ENCODE peak calls at places on chromosome 7, in five cellular contexts. U is fibroblast of lung, D is MCF 10A, G is A549, I is chondrocyte. L is an unnamed sample.

GRCh38 chr7:47380325-47381131 is 201.4 kb downstream of the TNS3 start:
- DNase-seq in U (peak), G (no peak), I (no peak), D (no peak), L (peak)

GRCh38 chr7:141511370-141512335 is 39.6 kb upstream of the AGK start:
- DNase-seq in I (peak), D (no peak), G (no peak), U (no peak), L (no peak)

GRCh38 chr7:151888716-151889115 is 11.8 kb upstream of the PRKAG2 start:
- DNase-seq in G (no peak), D (no peak), I (no peak), U (no peak), L (no peak)

GRCh38 chr7:35604595-35604994 is 90.3 kb downstream of the HERPUD2 start:
- DNase-seq in I (no peak), D (no peak), G (no peak), U (no peak), L (no peak)

GRCh38 chr7:157299613-157300405 is 37.0 kb upstream of the DNAJB6 start:
- DNase-seq in G (peak), D (peak), U (peak), I (no peak), L (no peak)

GRCh38 chr7:107387077-107387476 is 82.8 kb upstream of the GPR22 start:
- DNase-seq in D (no peak), G (no peak), U (peak), I (peak), L (no peak)

GRCh38 chr7:151223728-151224127 is 3.3 kb downstream of the ABCF2 start:
- DNase-seq in G (no peak), D (no peak), U (no peak), I (no peak), L (no peak)

GRCh38 chr7:2405601-2406345 is 2.4 kb downstream of the CHST12 start:
- DNase-seq in G (no peak), I (no peak), U (no peak), D (no peak), L (no peak)

GRCh38 chr7:44057849-44058758 is 7.3 kb downstream of the PGAM2 start:
- DNase-seq in D (no peak), G (no peak), U (no peak), I (peak), L (peak)
- TF ChIP-seq CTCF in D (no peak), G (no peak), U (no peak), I (no peak), L (no peak)

DNA sequence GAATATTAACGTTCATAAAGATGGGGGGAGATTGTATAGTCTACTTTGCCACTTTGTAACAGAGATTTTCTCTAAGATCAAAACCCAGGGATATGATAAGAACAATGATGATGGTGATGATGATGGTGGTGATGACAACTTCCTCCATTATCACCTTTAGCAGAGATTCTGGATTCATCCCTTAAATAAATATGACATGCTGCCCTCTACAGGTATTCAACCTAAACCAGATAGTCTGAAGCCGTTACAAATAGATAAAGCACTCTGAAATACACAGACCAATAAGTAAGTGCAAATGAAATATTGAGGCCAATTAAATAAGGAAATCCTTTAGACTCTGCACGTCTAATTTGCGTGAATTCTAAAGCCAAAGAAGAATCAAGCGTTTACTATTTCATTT is 211.5 kb downstream of the CREB5 start:
- DNase-seq in G (no peak), U (no peak), I (no peak), D (peak), L (peak)
- TF ChIP-seq CTCF in G (peak), U (no peak), I (peak), D (peak), L (peak)

DNA sequence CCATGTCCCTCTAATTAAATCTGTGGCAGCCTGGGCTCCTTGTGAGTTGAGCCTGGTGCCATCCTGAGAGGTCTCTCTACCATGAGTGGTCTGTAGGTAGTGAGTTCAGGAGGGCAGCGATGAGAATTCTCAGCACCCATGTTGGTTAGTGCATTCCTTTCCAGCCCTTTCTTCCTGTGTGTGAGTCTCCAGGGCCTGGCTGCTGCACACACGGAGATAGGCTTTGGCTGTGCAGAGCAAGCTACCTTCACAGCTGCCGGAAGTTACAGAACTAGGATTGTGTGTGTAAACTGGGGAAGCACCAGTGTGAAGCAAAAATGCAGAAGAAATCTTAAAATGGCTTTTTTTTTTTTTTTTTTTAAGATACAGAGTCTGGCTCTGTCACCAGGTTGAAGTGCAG is 358.6 kb downstream of the PAXIP1 start:
- DNase-seq in D (no peak), G (no peak), U (peak), I (no peak), L (no peak)
- TF ChIP-seq CTCF in D (no peak), G (no peak), U (no peak), I (no peak), L (no peak)

DNA sequence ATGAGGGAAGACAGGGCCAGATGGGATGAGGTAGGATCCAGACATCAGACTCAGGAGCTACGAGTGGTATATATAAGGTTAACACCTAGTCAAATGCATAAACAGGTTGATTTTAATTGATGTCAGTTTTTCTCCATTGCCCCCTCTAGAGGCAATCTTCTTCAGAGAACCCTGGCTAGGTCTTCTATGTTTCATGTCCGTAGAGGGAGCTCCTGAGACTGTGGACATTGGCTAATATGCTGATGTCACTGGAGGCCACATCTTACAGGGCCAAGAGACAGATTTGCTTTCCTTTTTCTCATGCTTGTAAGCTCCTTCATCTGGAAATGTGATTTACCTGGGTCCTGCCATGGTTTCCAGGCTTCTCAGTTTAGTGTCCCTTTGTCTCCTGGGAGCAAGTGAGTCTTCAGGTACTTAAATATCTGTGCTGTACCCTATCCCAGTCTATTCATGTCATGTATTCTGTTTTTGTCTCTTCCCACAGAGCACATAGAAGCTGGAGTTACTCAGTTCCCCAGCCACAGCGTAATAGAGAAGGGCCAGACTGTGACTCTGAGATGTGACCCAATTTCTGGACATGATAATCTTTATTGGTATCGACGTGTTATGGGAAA is 161.6 kb upstream of the PRSS1 start:
- DNase-seq in U (peak), G (peak), D (peak), I (no peak), L (peak)
- TF ChIP-seq CTCF in U (peak), G (peak), D (peak), I (peak), L (peak)

GRCh38 chr7:17942231-17942630 is 1.9 kb upstream of the SNX13 start:
- DNase-seq in U (no peak), I (no peak), D (no peak), G (no peak), L (no peak)

GRCh38 chr7:17947606-17948005 is 7.3 kb upstream of the SNX13 start:
- DNase-seq in U (no peak), I (no peak), D (no peak), G (no peak), L (no peak)

GRCh38 chr7:17943006-17943405 is 2.7 kb upstream of the SNX13 start:
- DNase-seq in U (no peak), D (no peak), G (no peak), I (no peak), L (no peak)

GRCh38 chr7:17946591-17946990 is 6.3 kb upstream of the SNX13 start:
- DNase-seq in G (no peak), D (no peak), U (no peak), I (no peak), L (no peak)

DNA sequence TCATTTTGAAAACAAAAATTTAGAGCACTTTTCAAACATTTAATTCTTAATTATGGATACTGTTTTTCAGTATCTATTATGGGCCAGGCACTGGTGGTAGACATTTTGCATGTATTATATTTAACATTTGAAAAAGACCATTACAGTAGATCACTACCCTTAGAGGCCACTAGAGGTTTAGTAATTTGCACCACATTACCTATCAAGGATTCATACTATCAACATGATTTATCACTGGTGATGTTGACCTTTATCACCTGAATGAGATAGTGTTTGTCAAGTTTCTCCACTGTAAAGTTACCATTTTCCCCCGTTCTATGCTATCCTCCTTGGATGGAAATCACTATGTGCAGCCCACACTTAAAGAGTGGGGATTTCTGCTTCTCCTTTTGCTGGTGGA is 4.4 kb upstream of the SNX13 start:
- DNase-seq in D (no peak), U (no peak), I (no peak), G (peak), L (no peak)
- TF ChIP-seq CTCF in D (no peak), U (no peak), I (peak), G (no peak), L (peak)

GRCh38 chr7:127392182-127392565 is 334 bp downstream of the ZNF800 start:
- DNase-seq in U (peak), D (peak), I (peak), G (peak), L (no peak)
- TF ChIP-seq CTCF in U (no peak), D (no peak), I (peak), G (no peak), L (no peak)

DNA sequence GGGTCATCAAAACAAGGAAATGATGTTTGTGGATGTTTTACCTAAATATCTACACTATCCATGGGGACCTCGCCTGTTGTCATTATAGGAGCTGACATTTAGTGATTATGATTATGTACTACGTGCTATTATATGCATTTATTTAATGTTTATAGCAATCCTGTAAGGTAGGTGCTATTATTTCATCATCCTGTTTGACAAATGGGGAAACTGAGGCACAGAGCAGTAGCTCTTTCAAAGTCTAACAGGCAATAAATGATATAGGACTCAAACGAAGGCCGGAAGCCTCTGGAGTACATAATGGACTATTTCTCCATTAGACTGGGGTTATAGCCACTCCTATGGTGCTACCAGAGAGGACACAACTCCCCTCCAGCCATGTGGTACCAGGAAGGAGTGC is 60.6 kb upstream of the KDM7A start:
- DNase-seq in G (no peak), U (no peak), I (no peak), D (no peak), L (no peak)
- TF ChIP-seq CTCF in G (no peak), U (no peak), I (no peak), D (no peak), L (no peak)